ENCODE peak calls at places on chromosomes 7 and 10, in nine cellular contexts. F, I, U, O, M, K, R, P and Q are unnamed samples.

GRCh38 chr10:87505366-87506113 is 847 bp downstream of the MINPP1 start:
- DNase-seq in M (no peak), I (peak), O (peak), U (peak), P (peak), F (peak), K (peak), R (peak), Q (peak)

GRCh38 chr10:119209050-119209735 is 1.8 kb downstream of the GRK5 start:
- DNase-seq in R (peak), I (no peak), M (peak), F (peak), K (peak), O (no peak), P (peak), U (peak), Q (no peak)

GRCh38 chr10:114766470-114766869 is 55.1 kb upstream of the FHIP2A start:
- DNase-seq in M (no peak), I (no peak), K (no peak), P (no peak), R (peak), O (no peak), F (no peak), U (no peak), Q (no peak)

GRCh38 chr10:89391882-89392756 is at the start of gene IFIT1:
- DNase-seq in F (peak), I (peak), R (peak), O (peak), K (peak), U (peak), P (peak), M (no peak), Q (peak)

GRCh38 chr7:83550100-83550499 is 98.8 kb downstream of the SEMA3E start:
- DNase-seq in K (no peak), U (peak), P (peak), F (peak), O (no peak), I (no peak), M (no peak), R (no peak), Q (peak)

GRCh38 chr7:45922810-45923209 is 1.7 kb upstream of the IGFBP3 start:
- DNase-seq in I (no peak), M (no peak), U (peak), R (peak), P (peak), O (no peak), F (peak), K (peak), Q (no peak)

GRCh38 chr7:112649560-112649959 is 140.6 kb downstream of the TMEM168 start:
- DNase-seq in I (no peak), M (no peak), O (no peak), P (no peak), K (no peak), R (peak), F (no peak), U (peak), Q (peak)

GRCh38 chr10:101224060-101224909 is 5.0 kb downstream of the LBX1 start:
- DNase-seq in R (no peak), U (no peak), I (no peak), M (no peak), F (no peak), K (no peak), O (no peak), P (no peak), Q (no peak)

GRCh38 chr10:109963439-109963838 is 40.1 kb upstream of the XPNPEP1 start:
- DNase-seq in F (no peak), K (no peak), U (peak), O (no peak), P (no peak), R (no peak), M (no peak), I (no peak), Q (no peak)

GRCh38 chr10:49324711-49325110 is 25.7 kb downstream of the C10orf71 start:
- DNase-seq in K (no peak), F (no peak), R (peak), U (peak), O (no peak), M (no peak), P (no peak), I (no peak), Q (no peak)

GRCh38 chr7:141645188-141645587 is 56.8 kb downstream of the DENND11 start:
- DNase-seq in U (no peak), P (no peak), O (no peak), M (no peak), I (no peak), R (no peak), F (no peak), K (no peak), Q (no peak)

GRCh38 chr7:125316451-125316850 is 386.8 kb upstream of the POT1 start:
- DNase-seq in K (peak), R (peak), I (peak), F (no peak), M (peak), U (no peak), O (peak), P (peak), Q (peak)

GRCh38 chr10:34580643-34581042 is 234.5 kb downstream of the PARD3 start:
- DNase-seq in R (peak), U (peak), O (no peak), P (peak), I (peak), K (peak), M (no peak), F (peak), Q (peak)

GRCh38 chr10:125174360-125174759 is 14.0 kb upstream of the CTBP2 start:
- DNase-seq in F (no peak), P (no peak), R (no peak), U (no peak), M (no peak), K (no peak), O (no peak), I (no peak), Q (no peak)

GRCh38 chr7:155378580-155378934 is 79.4 kb upstream of the EN2 start:
- DNase-seq in P (no peak), I (no peak), K (no peak), O (no peak), U (no peak), F (no peak), M (no peak), R (no peak), Q (no peak)

GRCh38 chr7:155378959-155379871 is 78.7 kb upstream of the EN2 start:
- DNase-seq in U (no peak), R (no peak), I (no peak), F (no peak), P (no peak), K (no peak), M (no peak), O (no peak), Q (no peak)

GRCh38 chr7:155380986-155381851 is 76.7 kb upstream of the EN2 start:
- DNase-seq in O (no peak), K (no peak), U (no peak), R (no peak), M (peak), I (no peak), P (no peak), F (no peak), Q (no peak)

GRCh38 chr7:155381852-155382801 is 75.8 kb upstream of the EN2 start:
- DNase-seq in I (no peak), P (no peak), M (peak), K (no peak), R (no peak), O (no peak), F (no peak), U (peak), Q (no peak)

GRCh38 chr7:155380221-155380861 is 77.6 kb upstream of the EN2 start:
- DNase-seq in F (peak), R (peak), M (peak), O (peak), U (peak), I (peak), K (peak), P (peak), Q (peak)
- TF ChIP-seq EZH2 in F (peak), R (no peak), M (peak), O (no peak), U (no peak), I (peak), K (peak), P (peak), Q (peak)

DNA sequence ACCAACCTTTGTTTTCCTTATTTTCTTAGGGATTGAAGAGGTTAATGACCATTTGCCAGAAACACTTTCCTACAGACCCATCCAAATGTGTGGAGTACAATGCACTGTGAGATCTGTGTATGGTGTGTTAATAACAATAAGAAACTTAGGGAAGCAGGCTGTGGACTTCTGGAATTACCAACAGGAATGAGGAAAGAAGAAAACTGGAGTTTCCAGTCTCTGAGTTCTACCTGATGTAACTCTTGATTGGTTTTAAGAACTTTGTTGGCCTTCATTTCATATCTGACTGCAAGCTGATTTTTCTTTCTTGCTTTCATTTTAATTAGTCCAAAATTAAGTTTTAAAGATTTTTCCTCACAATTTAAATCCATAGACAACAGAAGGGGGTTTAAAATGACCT is 43.5 kb downstream of the PRPF18 start:
- DNase-seq in I (peak), O (no peak), U (no peak), P (no peak), F (no peak), R (no peak), K (no peak), M (no peak), Q (no peak)
- H2AFZ ChIP-seq in I (no peak), O (no peak), U (no peak), P (no peak), F (no peak), R (no peak), K (no peak), M (no peak), Q (no peak)

DNA sequence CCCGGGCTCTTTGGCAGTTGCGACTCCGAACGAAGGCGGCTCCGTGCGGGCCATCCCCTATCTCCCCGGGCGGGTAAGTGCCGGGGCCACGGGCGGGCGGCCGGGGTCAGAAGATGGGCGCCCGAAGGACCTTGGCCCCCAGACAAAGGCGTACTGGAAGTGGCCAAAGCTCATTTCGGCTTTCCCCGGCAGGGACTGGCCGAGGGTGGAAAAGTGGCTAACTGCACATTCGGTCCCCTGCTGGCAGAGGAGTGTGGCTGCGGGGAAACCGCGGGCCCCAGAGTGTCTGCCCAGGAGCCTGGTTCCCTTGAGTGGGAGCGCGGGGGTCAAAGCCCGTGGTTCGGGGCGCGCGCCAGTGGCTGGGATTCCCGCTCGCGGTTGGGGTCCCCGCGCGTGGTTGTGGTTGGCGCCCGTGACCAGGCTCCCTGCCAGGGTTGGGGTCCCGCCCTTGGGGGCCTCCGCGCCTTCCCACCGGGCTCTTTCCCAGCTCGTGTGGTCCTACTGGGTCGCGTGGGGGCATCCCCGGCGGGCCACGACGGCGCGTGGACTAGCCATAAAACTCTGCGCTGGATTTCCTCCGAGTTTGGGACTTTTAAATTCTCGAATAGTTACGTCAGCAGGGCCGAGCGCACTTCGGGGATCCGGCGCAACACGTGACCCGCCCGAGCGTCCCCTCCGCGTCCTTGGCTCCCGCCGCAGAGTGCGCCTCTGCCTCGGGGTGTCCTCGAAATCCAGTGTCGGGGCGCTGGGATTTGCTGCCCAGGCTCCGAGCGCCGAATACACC is 124.4 kb downstream of the TACC2 start:
- DNase-seq in O (peak), F (peak), I (peak), M (peak), P (peak), R (peak), K (peak), U (peak), Q (peak)
- TF ChIP-seq EZH2 in O (no peak), F (no peak), I (no peak), M (no peak), P (no peak), R (no peak), K (no peak), U (no peak), Q (no peak)

GRCh38 chr10:68176797-68177196 is 55.1 kb downstream of the ATOH7 start:
- DNase-seq in P (no peak), O (no peak), I (no peak), M (no peak), K (no peak), F (no peak), R (no peak), U (no peak), Q (no peak)
- H2AFZ ChIP-seq in P (no peak), O (no peak), I (no peak), M (no peak), K (no peak), F (no peak), R (no peak), U (no peak), Q (no peak)

GRCh38 chr10:102231357-102232318 is 5.5 kb downstream of the ELOVL3 start:
- DNase-seq in F (no peak), O (peak), R (peak), K (peak), I (no peak), P (no peak), U (peak), M (peak), Q (no peak)
- TF ChIP-seq EZH2 in F (no peak), O (no peak), R (no peak), K (peak), I (no peak), P (peak), U (no peak), M (peak), Q (no peak)

GRCh38 chr10:60490013-60490412 is 100.3 kb upstream of the ANK3 start:
- DNase-seq in I (peak), O (no peak), M (no peak), K (no peak), F (peak), U (peak), R (no peak), P (peak), Q (no peak)
- H2AFZ ChIP-seq in I (no peak), O (no peak), M (no peak), K (no peak), F (no peak), U (no peak), R (no peak), P (no peak), Q (peak)

GRCh38 chr10:61451357-61451756 is 1.8 kb downstream of the TMEM26 start:
- DNase-seq in K (no peak), F (no peak), O (no peak), P (no peak), R (no peak), M (no peak), U (no peak), I (no peak), Q (no peak)

GRCh38 chr10:61456095-61456789 is 3.1 kb upstream of the TMEM26 start:
- DNase-seq in U (no peak), O (no peak), K (no peak), R (no peak), M (no peak), F (peak), P (peak), I (no peak), Q (no peak)

GRCh38 chr10:61452655-61453641 is at the start of gene TMEM26:
- DNase-seq in R (no peak), I (no peak), O (no peak), F (peak), K (peak), U (peak), M (peak), P (peak), Q (no peak)

GRCh38 chr10:61454541-61454940 is 1.4 kb upstream of the TMEM26 start:
- DNase-seq in P (peak), M (no peak), F (no peak), U (no peak), O (no peak), K (no peak), I (no peak), R (no peak), Q (no peak)

DNA sequence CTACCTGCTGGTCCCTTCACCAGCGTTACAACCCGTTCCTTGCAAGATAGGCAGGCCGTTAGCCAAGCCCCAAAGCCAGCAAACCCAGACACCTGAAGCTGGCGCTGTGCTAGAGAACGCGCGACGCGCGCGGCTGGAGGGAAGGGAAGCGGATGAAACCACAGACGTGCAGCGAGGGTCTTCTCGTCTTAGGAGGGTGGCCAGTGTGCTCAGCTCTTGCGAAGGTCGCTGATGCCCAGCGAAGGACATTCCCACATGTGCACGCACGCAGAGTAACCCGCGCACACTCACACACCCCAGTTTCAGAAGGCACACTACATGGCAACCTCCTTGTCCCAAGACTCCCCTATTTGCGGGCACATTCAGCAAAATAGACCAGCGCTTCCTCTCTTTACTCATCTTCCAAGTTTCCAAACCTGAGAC is 941 bp downstream of the TMEM26 start:
- DNase-seq in U (no peak), F (peak), O (no peak), K (no peak), P (peak), I (no peak), R (no peak), M (peak), Q (no peak)
- TF ChIP-seq EZH2 in U (no peak), F (no peak), O (no peak), K (no peak), P (no peak), I (no peak), R (no peak), M (peak), Q (peak)